ENCODE peak calls at places on chromosome 22, in four cellular contexts. R, E, H and Q are unnamed samples.

GRCh38 chr22:30205281-30206115 is 41.1 kb downstream of the LIF start:
- DNase-seq in R (no peak), E (peak), H (no peak), Q (no peak)

GRCh38 chr22:40026641-40027040 is 31.9 kb downstream of the FAM83F start:
- DNase-seq in R (no peak), E (no peak), H (no peak), Q (no peak)

GRCh38 chr22:30416843-30417242 is 8.7 kb upstream of the MTFP1 start:
- DNase-seq in R (no peak), E (no peak), H (no peak), Q (no peak)

GRCh38 chr22:50694766-50695420 is 22.3 kb downstream of the SHANK3 start:
- DNase-seq in R (peak), E (no peak), H (no peak), Q (no peak)

GRCh38 chr22:39733191-39733590 is 160.4 kb downstream of the ENTHD1 start:
- DNase-seq in R (no peak), E (no peak), H (no peak), Q (no peak)

GRCh38 chr22:22229683-22230420 is 14.7 kb upstream of the VPREB1 start:
- DNase-seq in R (no peak), E (no peak), H (no peak), Q (no peak)

GRCh38 chr22:26981111-26981510 is 323.7 kb downstream of the MIAT start:
- DNase-seq in R (no peak), E (no peak), H (no peak), Q (no peak)

GRCh38 chr22:20324139-20324516 is 4.3 kb upstream of the DGCR6L start:
- DNase-seq in R (no peak), E (no peak), H (no peak), Q (no peak)

GRCh38 chr22:31954535-31955326 is 10.4 kb downstream of the YWHAH start:
- DNase-seq in R (no peak), E (no peak), H (no peak), Q (no peak)

GRCh38 chr22:23262474-23263332 is 82.4 kb downstream of the BCR start:
- DNase-seq in R (no peak), E (no peak), H (no peak), Q (no peak)

GRCh38 chr22:17243524-17243923 is 24.3 kb upstream of the ADA2 start:
- DNase-seq in R (no peak), E (no peak), H (no peak), Q (no peak)